ENCODE peak calls at places on chromosomes 1 and 21, in eight cellular contexts. One of them, this sample, is unnamed.

GRCh38 chr1:201511925-201512539 is 5.1 kb upstream of the CSRP1 start:
- DNase-seq in CD4-positive, alpha-beta T cell: no peak
- DNase-seq in endothelial cell: peak
- DNase-seq in stimulated activated CD4-positive, alpha-beta T cell treated with anti-CD3 and anti-CD28 coated beads, Interleukin-4, amount 100 ng/mL, for 48 hours: no peak
- DNase-seq in left ventricle myocardium inferior: peak
- DNase-seq in retina: no peak
- DNase-seq in psoas muscle: peak
- DNase-seq in NB4: peak
- DNase-seq in this sample: peak

GRCh38 chr1:157580179-157580827 is 17.6 kb downstream of the FCRL4 start:
- DNase-seq in left ventricle myocardium inferior: no peak
- DNase-seq in retina: peak
- DNase-seq in stimulated activated CD4-positive, alpha-beta T cell treated with anti-CD3 and anti-CD28 coated beads, Interleukin-4, amount 100 ng/mL, for 48 hours: no peak
- DNase-seq in endothelial cell: peak
- DNase-seq in NB4: peak
- DNase-seq in CD4-positive, alpha-beta T cell: no peak
- DNase-seq in psoas muscle: no peak
- DNase-seq in this sample: peak

GRCh38 chr1:64875101-64875500 is 91.2 kb downstream of the JAK1 start:
- DNase-seq in stimulated activated CD4-positive, alpha-beta T cell treated with anti-CD3 and anti-CD28 coated beads, Interleukin-4, amount 100 ng/mL, for 48 hours: no peak
- DNase-seq in retina: no peak
- DNase-seq in left ventricle myocardium inferior: peak
- DNase-seq in endothelial cell: no peak
- DNase-seq in psoas muscle: no peak
- DNase-seq in NB4: no peak
- DNase-seq in CD4-positive, alpha-beta T cell: no peak
- DNase-seq in this sample: no peak

GRCh38 chr1:1752671-1753606 is 25.3 kb downstream of the NADK start:
- DNase-seq in retina: no peak
- DNase-seq in endothelial cell: no peak
- DNase-seq in CD4-positive, alpha-beta T cell: no peak
- DNase-seq in psoas muscle: peak
- DNase-seq in left ventricle myocardium inferior: no peak
- DNase-seq in NB4: no peak
- DNase-seq in stimulated activated CD4-positive, alpha-beta T cell treated with anti-CD3 and anti-CD28 coated beads, Interleukin-4, amount 100 ng/mL, for 48 hours: no peak
- DNase-seq in this sample: no peak

GRCh38 chr1:27099154-27099903 is 55.6 kb downstream of the SLC9A1 start:
- DNase-seq in stimulated activated CD4-positive, alpha-beta T cell treated with anti-CD3 and anti-CD28 coated beads, Interleukin-4, amount 100 ng/mL, for 48 hours: peak
- DNase-seq in left ventricle myocardium inferior: peak
- DNase-seq in retina: peak
- DNase-seq in CD4-positive, alpha-beta T cell: no peak
- DNase-seq in psoas muscle: peak
- DNase-seq in NB4: peak
- DNase-seq in endothelial cell: no peak
- DNase-seq in this sample: peak

GRCh38 chr1:17305576-17306095 is 2.4 kb upstream of the PADI4 start:
- DNase-seq in psoas muscle: no peak
- DNase-seq in CD4-positive, alpha-beta T cell: no peak
- DNase-seq in NB4: no peak
- DNase-seq in retina: no peak
- DNase-seq in left ventricle myocardium inferior: no peak
- DNase-seq in endothelial cell: no peak
- DNase-seq in stimulated activated CD4-positive, alpha-beta T cell treated with anti-CD3 and anti-CD28 coated beads, Interleukin-4, amount 100 ng/mL, for 48 hours: no peak
- DNase-seq in this sample: no peak

GRCh38 chr1:41751804-41752513 is 166.8 kb downstream of the HIVEP3 start:
- DNase-seq in CD4-positive, alpha-beta T cell: no peak
- DNase-seq in NB4: peak
- DNase-seq in endothelial cell: no peak
- DNase-seq in left ventricle myocardium inferior: no peak
- DNase-seq in retina: no peak
- DNase-seq in psoas muscle: no peak
- DNase-seq in stimulated activated CD4-positive, alpha-beta T cell treated with anti-CD3 and anti-CD28 coated beads, Interleukin-4, amount 100 ng/mL, for 48 hours: no peak
- DNase-seq in this sample: peak

GRCh38 chr1:37817481-37817880 is 9.5 kb upstream of the YRDC start:
- DNase-seq in left ventricle myocardium inferior: peak
- DNase-seq in stimulated activated CD4-positive, alpha-beta T cell treated with anti-CD3 and anti-CD28 coated beads, Interleukin-4, amount 100 ng/mL, for 48 hours: no peak
- DNase-seq in retina: no peak
- DNase-seq in CD4-positive, alpha-beta T cell: no peak
- DNase-seq in endothelial cell: no peak
- DNase-seq in psoas muscle: no peak
- DNase-seq in NB4: peak
- DNase-seq in this sample: no peak

GRCh38 chr1:106222415-106222814 is 834.1 kb upstream of the PRMT6 start:
- DNase-seq in endothelial cell: no peak
- DNase-seq in left ventricle myocardium inferior: no peak
- DNase-seq in NB4: no peak
- DNase-seq in stimulated activated CD4-positive, alpha-beta T cell treated with anti-CD3 and anti-CD28 coated beads, Interleukin-4, amount 100 ng/mL, for 48 hours: no peak
- DNase-seq in CD4-positive, alpha-beta T cell: no peak
- DNase-seq in psoas muscle: no peak
- DNase-seq in retina: no peak
- DNase-seq in this sample: no peak

GRCh38 chr1:65066766-65067490 is 81.1 kb upstream of the AK4 start:
- DNase-seq in retina: peak
- DNase-seq in endothelial cell: peak
- DNase-seq in CD4-positive, alpha-beta T cell: peak
- DNase-seq in left ventricle myocardium inferior: peak
- DNase-seq in NB4: peak
- DNase-seq in stimulated activated CD4-positive, alpha-beta T cell treated with anti-CD3 and anti-CD28 coated beads, Interleukin-4, amount 100 ng/mL, for 48 hours: peak
- DNase-seq in psoas muscle: peak
- DNase-seq in this sample: peak

GRCh38 chr1:172134087-172134731 is 286.3 kb upstream of the C1orf105 start:
- DNase-seq in NB4: no peak
- DNase-seq in retina: no peak
- DNase-seq in stimulated activated CD4-positive, alpha-beta T cell treated with anti-CD3 and anti-CD28 coated beads, Interleukin-4, amount 100 ng/mL, for 48 hours: no peak
- DNase-seq in psoas muscle: no peak
- DNase-seq in CD4-positive, alpha-beta T cell: no peak
- DNase-seq in endothelial cell: no peak
- DNase-seq in left ventricle myocardium inferior: no peak
- DNase-seq in this sample: no peak

GRCh38 chr1:15139654-15140350 is 13.7 kb upstream of the TMEM51 start:
- DNase-seq in endothelial cell: peak
- DNase-seq in left ventricle myocardium inferior: peak
- DNase-seq in retina: peak
- DNase-seq in stimulated activated CD4-positive, alpha-beta T cell treated with anti-CD3 and anti-CD28 coated beads, Interleukin-4, amount 100 ng/mL, for 48 hours: no peak
- DNase-seq in CD4-positive, alpha-beta T cell: no peak
- DNase-seq in psoas muscle: no peak
- DNase-seq in NB4: no peak
- DNase-seq in this sample: no peak

GRCh38 chr1:22818061-22818770 is 107.6 kb downstream of the EPHB2 start:
- DNase-seq in psoas muscle: no peak
- DNase-seq in NB4: no peak
- DNase-seq in CD4-positive, alpha-beta T cell: no peak
- DNase-seq in left ventricle myocardium inferior: no peak
- DNase-seq in stimulated activated CD4-positive, alpha-beta T cell treated with anti-CD3 and anti-CD28 coated beads, Interleukin-4, amount 100 ng/mL, for 48 hours: no peak
- DNase-seq in retina: no peak
- DNase-seq in endothelial cell: no peak
- DNase-seq in this sample: no peak

GRCh38 chr1:2830761-2831425 is 29.4 kb upstream of the TTC34 start:
- DNase-seq in retina: no peak
- DNase-seq in stimulated activated CD4-positive, alpha-beta T cell treated with anti-CD3 and anti-CD28 coated beads, Interleukin-4, amount 100 ng/mL, for 48 hours: no peak
- DNase-seq in endothelial cell: no peak
- DNase-seq in NB4: no peak
- DNase-seq in left ventricle myocardium inferior: no peak
- DNase-seq in CD4-positive, alpha-beta T cell: no peak
- DNase-seq in psoas muscle: no peak
- DNase-seq in this sample: no peak

GRCh38 chr1:29504266-29504665 is 267.9 kb downstream of the PTPRU start:
- DNase-seq in stimulated activated CD4-positive, alpha-beta T cell treated with anti-CD3 and anti-CD28 coated beads, Interleukin-4, amount 100 ng/mL, for 48 hours: no peak
- DNase-seq in retina: no peak
- DNase-seq in endothelial cell: no peak
- DNase-seq in CD4-positive, alpha-beta T cell: no peak
- DNase-seq in psoas muscle: no peak
- DNase-seq in NB4: no peak
- DNase-seq in left ventricle myocardium inferior: no peak
- DNase-seq in this sample: no peak

GRCh38 chr1:82455342-82455741 is 654.6 kb downstream of the ADGRL2 start:
- DNase-seq in psoas muscle: no peak
- DNase-seq in CD4-positive, alpha-beta T cell: no peak
- DNase-seq in retina: no peak
- DNase-seq in stimulated activated CD4-positive, alpha-beta T cell treated with anti-CD3 and anti-CD28 coated beads, Interleukin-4, amount 100 ng/mL, for 48 hours: no peak
- DNase-seq in endothelial cell: no peak
- DNase-seq in left ventricle myocardium inferior: no peak
- DNase-seq in NB4: no peak
- DNase-seq in this sample: no peak

GRCh38 chr1:49052102-49052501 is 275.4 kb upstream of the BEND5 start:
- DNase-seq in retina: no peak
- DNase-seq in psoas muscle: no peak
- DNase-seq in endothelial cell: no peak
- DNase-seq in NB4: no peak
- DNase-seq in left ventricle myocardium inferior: no peak
- DNase-seq in stimulated activated CD4-positive, alpha-beta T cell treated with anti-CD3 and anti-CD28 coated beads, Interleukin-4, amount 100 ng/mL, for 48 hours: no peak
- DNase-seq in CD4-positive, alpha-beta T cell: no peak
- DNase-seq in this sample: no peak

GRCh38 chr1:156246241-156246761 is 1.6 kb downstream of the PAQR6 start:
- DNase-seq in stimulated activated CD4-positive, alpha-beta T cell treated with anti-CD3 and anti-CD28 coated beads, Interleukin-4, amount 100 ng/mL, for 48 hours: no peak
- DNase-seq in retina: no peak
- DNase-seq in CD4-positive, alpha-beta T cell: no peak
- DNase-seq in psoas muscle: no peak
- DNase-seq in endothelial cell: no peak
- DNase-seq in NB4: peak
- DNase-seq in left ventricle myocardium inferior: no peak
- DNase-seq in this sample: no peak

GRCh38 chr1:156479093-156480014 is 21.2 kb downstream of the MEF2D start:
- DNase-seq in left ventricle myocardium inferior: no peak
- DNase-seq in NB4: no peak
- DNase-seq in psoas muscle: no peak
- DNase-seq in CD4-positive, alpha-beta T cell: no peak
- DNase-seq in retina: no peak
- DNase-seq in endothelial cell: no peak
- DNase-seq in stimulated activated CD4-positive, alpha-beta T cell treated with anti-CD3 and anti-CD28 coated beads, Interleukin-4, amount 100 ng/mL, for 48 hours: no peak
- DNase-seq in this sample: no peak

GRCh38 chr1:243763806-243764205 is 86.2 kb downstream of the AKT3 start:
- DNase-seq in stimulated activated CD4-positive, alpha-beta T cell treated with anti-CD3 and anti-CD28 coated beads, Interleukin-4, amount 100 ng/mL, for 48 hours: no peak
- DNase-seq in left ventricle myocardium inferior: no peak
- DNase-seq in retina: no peak
- DNase-seq in NB4: no peak
- DNase-seq in endothelial cell: no peak
- DNase-seq in psoas muscle: no peak
- DNase-seq in CD4-positive, alpha-beta T cell: no peak
- DNase-seq in this sample: no peak

GRCh38 chr1:112363636-112364035 is 32.4 kb upstream of the CTTNBP2NL start:
- DNase-seq in left ventricle myocardium inferior: no peak
- DNase-seq in retina: no peak
- DNase-seq in endothelial cell: no peak
- DNase-seq in stimulated activated CD4-positive, alpha-beta T cell treated with anti-CD3 and anti-CD28 coated beads, Interleukin-4, amount 100 ng/mL, for 48 hours: no peak
- DNase-seq in NB4: no peak
- DNase-seq in CD4-positive, alpha-beta T cell: no peak
- DNase-seq in psoas muscle: no peak
- DNase-seq in this sample: no peak

GRCh38 chr1:19053486-19053885 is 97.0 kb upstream of the IFFO2 start:
- DNase-seq in psoas muscle: no peak
- DNase-seq in stimulated activated CD4-positive, alpha-beta T cell treated with anti-CD3 and anti-CD28 coated beads, Interleukin-4, amount 100 ng/mL, for 48 hours: no peak
- DNase-seq in CD4-positive, alpha-beta T cell: no peak
- DNase-seq in retina: no peak
- DNase-seq in NB4: no peak
- DNase-seq in endothelial cell: no peak
- DNase-seq in left ventricle myocardium inferior: no peak
- DNase-seq in this sample: no peak

GRCh38 chr1:166470057-166470456 is 303.3 kb upstream of the FAM78B start:
- DNase-seq in left ventricle myocardium inferior: no peak
- DNase-seq in retina: peak
- DNase-seq in stimulated activated CD4-positive, alpha-beta T cell treated with anti-CD3 and anti-CD28 coated beads, Interleukin-4, amount 100 ng/mL, for 48 hours: no peak
- DNase-seq in psoas muscle: no peak
- DNase-seq in endothelial cell: no peak
- DNase-seq in CD4-positive, alpha-beta T cell: no peak
- DNase-seq in NB4: no peak
- DNase-seq in this sample: no peak

GRCh38 chr1:17611991-17612390 is 72.5 kb downstream of the ARHGEF10L start:
- DNase-seq in stimulated activated CD4-positive, alpha-beta T cell treated with anti-CD3 and anti-CD28 coated beads, Interleukin-4, amount 100 ng/mL, for 48 hours: no peak
- DNase-seq in psoas muscle: no peak
- DNase-seq in NB4: no peak
- DNase-seq in CD4-positive, alpha-beta T cell: no peak
- DNase-seq in retina: no peak
- DNase-seq in endothelial cell: no peak
- DNase-seq in left ventricle myocardium inferior: no peak
- DNase-seq in this sample: no peak

GRCh38 chr1:171912509-171913185 is 71.3 kb downstream of the DNM3 start:
- DNase-seq in stimulated activated CD4-positive, alpha-beta T cell treated with anti-CD3 and anti-CD28 coated beads, Interleukin-4, amount 100 ng/mL, for 48 hours: no peak
- DNase-seq in psoas muscle: no peak
- DNase-seq in left ventricle myocardium inferior: no peak
- DNase-seq in retina: no peak
- DNase-seq in CD4-positive, alpha-beta T cell: no peak
- DNase-seq in endothelial cell: no peak
- DNase-seq in NB4: no peak
- DNase-seq in this sample: no peak

GRCh38 chr1:111302374-111302773 is 11.7 kb downstream of the CHIA start:
- DNase-seq in psoas muscle: no peak
- DNase-seq in NB4: no peak
- DNase-seq in retina: no peak
- DNase-seq in endothelial cell: no peak
- DNase-seq in CD4-positive, alpha-beta T cell: no peak
- DNase-seq in left ventricle myocardium inferior: no peak
- DNase-seq in stimulated activated CD4-positive, alpha-beta T cell treated with anti-CD3 and anti-CD28 coated beads, Interleukin-4, amount 100 ng/mL, for 48 hours: no peak
- DNase-seq in this sample: no peak

GRCh38 chr1:46203738-46204405 is 738 bp downstream of the LURAP1 start:
- DNase-seq in NB4: no peak
- DNase-seq in stimulated activated CD4-positive, alpha-beta T cell treated with anti-CD3 and anti-CD28 coated beads, Interleukin-4, amount 100 ng/mL, for 48 hours: no peak
- DNase-seq in CD4-positive, alpha-beta T cell: no peak
- DNase-seq in endothelial cell: no peak
- DNase-seq in retina: no peak
- DNase-seq in psoas muscle: no peak
- DNase-seq in left ventricle myocardium inferior: no peak
- DNase-seq in this sample: no peak

GRCh38 chr1:85386068-85386722 is 78.8 kb downstream of the DDAH1 start:
- DNase-seq in retina: no peak
- DNase-seq in NB4: no peak
- DNase-seq in psoas muscle: no peak
- DNase-seq in endothelial cell: no peak
- DNase-seq in left ventricle myocardium inferior: no peak
- DNase-seq in stimulated activated CD4-positive, alpha-beta T cell treated with anti-CD3 and anti-CD28 coated beads, Interleukin-4, amount 100 ng/mL, for 48 hours: no peak
- DNase-seq in CD4-positive, alpha-beta T cell: no peak
- DNase-seq in this sample: no peak

GRCh38 chr1:223137402-223138100 is 5.5 kb downstream of the TLR5 start:
- DNase-seq in CD4-positive, alpha-beta T cell: no peak
- DNase-seq in NB4: peak
- DNase-seq in left ventricle myocardium inferior: no peak
- DNase-seq in psoas muscle: no peak
- DNase-seq in stimulated activated CD4-positive, alpha-beta T cell treated with anti-CD3 and anti-CD28 coated beads, Interleukin-4, amount 100 ng/mL, for 48 hours: no peak
- DNase-seq in endothelial cell: no peak
- DNase-seq in retina: no peak
- DNase-seq in this sample: peak

GRCh38 chr1:153697191-153697872 is 18.8 kb downstream of the NPR1 start:
- DNase-seq in left ventricle myocardium inferior: peak
- DNase-seq in psoas muscle: peak
- DNase-seq in NB4: peak
- DNase-seq in stimulated activated CD4-positive, alpha-beta T cell treated with anti-CD3 and anti-CD28 coated beads, Interleukin-4, amount 100 ng/mL, for 48 hours: no peak
- DNase-seq in CD4-positive, alpha-beta T cell: no peak
- DNase-seq in retina: no peak
- DNase-seq in endothelial cell: peak
- DNase-seq in this sample: no peak

GRCh38 chr21:37159053-37159776 is 86.2 kb downstream of the TTC3 start:
- DNase-seq in psoas muscle: no peak
- DNase-seq in stimulated activated CD4-positive, alpha-beta T cell treated with anti-CD3 and anti-CD28 coated beads, Interleukin-4, amount 100 ng/mL, for 48 hours: peak
- DNase-seq in endothelial cell: no peak
- DNase-seq in left ventricle myocardium inferior: no peak
- DNase-seq in retina: no peak
- DNase-seq in CD4-positive, alpha-beta T cell: no peak
- DNase-seq in NB4: no peak
- DNase-seq in this sample: no peak

GRCh38 chr1:11134352-11135266 is 34.9 kb upstream of the EXOSC10 start:
- DNase-seq in CD4-positive, alpha-beta T cell: no peak
- DNase-seq in endothelial cell: no peak
- DNase-seq in left ventricle myocardium inferior: no peak
- DNase-seq in retina: no peak
- DNase-seq in NB4: no peak
- DNase-seq in psoas muscle: no peak
- DNase-seq in stimulated activated CD4-positive, alpha-beta T cell treated with anti-CD3 and anti-CD28 coated beads, Interleukin-4, amount 100 ng/mL, for 48 hours: no peak
- DNase-seq in this sample: no peak

GRCh38 chr1:119647734-119648619 is at the start of gene ZNF697:
- DNase-seq in retina: peak
- DNase-seq in stimulated activated CD4-positive, alpha-beta T cell treated with anti-CD3 and anti-CD28 coated beads, Interleukin-4, amount 100 ng/mL, for 48 hours: peak
- DNase-seq in endothelial cell: peak
- DNase-seq in left ventricle myocardium inferior: peak
- DNase-seq in NB4: peak
- DNase-seq in CD4-positive, alpha-beta T cell: peak
- DNase-seq in psoas muscle: peak
- DNase-seq in this sample: peak

GRCh38 chr1:113660053-113660452 is 99.2 kb downstream of the PHTF1 start:
- DNase-seq in retina: peak
- DNase-seq in endothelial cell: no peak
- DNase-seq in left ventricle myocardium inferior: no peak
- DNase-seq in NB4: no peak
- DNase-seq in CD4-positive, alpha-beta T cell: no peak
- DNase-seq in psoas muscle: no peak
- DNase-seq in stimulated activated CD4-positive, alpha-beta T cell treated with anti-CD3 and anti-CD28 coated beads, Interleukin-4, amount 100 ng/mL, for 48 hours: no peak
- DNase-seq in this sample: no peak

This sample was measured in MV-4-11.